ENCODE peak calls at places on chromosome 20, in four cellular contexts. B, W, Q and V are unnamed samples.
A peak's percentile ranks its signal among the peaks of the same experiment; 100 is the strongest.

GRCh38 chr20:15342987-15343639 is 1005.7 kb upstream of the FLRT3 start:
- DNase-seq in B (no peak), W (no peak), Q (peak; percentile 1), V (no peak)

GRCh38 chr20:47487175-47487917 is 14.3 kb upstream of the NCOA3 start:
- DNase-seq in B (no peak), W (no peak), Q (peak; percentile 34), V (no peak)

GRCh38 chr20:37392441-37393195 is 46.7 kb downstream of the SRC start:
- DNase-seq in B (peak; percentile 69), W (no peak), Q (no peak), V (no peak)

GRCh38 chr20:32510601-32511357 is 74.4 kb downstream of the NOL4L start:
- DNase-seq in B (no peak), W (no peak), Q (no peak), V (no peak)

GRCh38 chr20:43691928-43692524 is 25.1 kb downstream of the MYBL2 start:
- DNase-seq in B (no peak), W (no peak), Q (peak; percentile 12), V (no peak)

GRCh38 chr20:18738055-18738454 is 75.5 kb upstream of the SCP2D1 start:
- DNase-seq in B (no peak), W (no peak), Q (no peak), V (no peak)

GRCh38 chr20:2740702-2741101 is 48.1 kb downstream of the EBF4 start:
- DNase-seq in B (no peak), W (no peak), Q (no peak), V (no peak)

GRCh38 chr20:32164984-32165735 is 42.4 kb downstream of the PLAGL2 start:
- DNase-seq in B (peak; percentile 59), W (peak; percentile 54), Q (no peak), V (no peak)

GRCh38 chr20:10359621-10360040 is 74.4 kb downstream of the MKKS start:
- DNase-seq in B (no peak), W (no peak), Q (peak; percentile 77), V (no peak)

GRCh38 chr20:24891546-24892393 is 57.3 kb upstream of the CST7 start:
- DNase-seq in B (no peak), W (peak; percentile 51), Q (no peak), V (peak; percentile 66)

GRCh38 chr20:37385659-37386504 is 39.9 kb downstream of the SRC start:
- DNase-seq in B (peak; percentile 66), W (peak; percentile 60), Q (no peak), V (no peak)

GRCh38 chr20:47785900-47786762 is 850 bp upstream of the SULF2 start:
- DNase-seq in B (peak; percentile 83), W (peak; percentile 87), Q (peak; percentile 85), V (peak; percentile 40)

GRCh38 chr20:58993332-58994248 is 12.5 kb downstream of the NELFCD start:
- DNase-seq in B (peak; percentile 67), W (peak; percentile 56), Q (no peak), V (no peak)

GRCh38 chr20:23074052-23074451 is 12.1 kb downstream of the CD93 start:
- DNase-seq in B (no peak), W (no peak), Q (no peak), V (no peak)

GRCh38 chr20:51306521-51307358 is 235.8 kb downstream of the NFATC2 start:
- DNase-seq in B (peak; percentile 76), W (peak; percentile 81), Q (peak; percentile 57), V (no peak)
- H3K4me3 ChIP-seq in B (no peak overlapping the region), W (no peak overlapping the region), Q (no peak overlapping the region), V (no peak overlapping the region)

GRCh38 chr20:8265588-8265987 is 133.5 kb downstream of the PLCB1 start:
- DNase-seq in B (no peak), W (no peak), Q (no peak), V (no peak)

GRCh38 chr20:8254911-8255582 is 123.0 kb downstream of the PLCB1 start:
- DNase-seq in B (no peak), W (no peak), Q (peak; percentile 19), V (no peak)

GRCh38 chr20:8255945-8256632 is 124.0 kb downstream of the PLCB1 start:
- DNase-seq in B (no peak), W (no peak), Q (peak; percentile 8), V (no peak)

GRCh38 chr20:8260837-8261241 is 128.8 kb downstream of the PLCB1 start:
- DNase-seq in B (no peak), W (no peak), Q (no peak), V (no peak)
- TF ChIP-seq CTCF in B (no peak), W (no peak), Q (no peak), V (no peak)

DNA sequence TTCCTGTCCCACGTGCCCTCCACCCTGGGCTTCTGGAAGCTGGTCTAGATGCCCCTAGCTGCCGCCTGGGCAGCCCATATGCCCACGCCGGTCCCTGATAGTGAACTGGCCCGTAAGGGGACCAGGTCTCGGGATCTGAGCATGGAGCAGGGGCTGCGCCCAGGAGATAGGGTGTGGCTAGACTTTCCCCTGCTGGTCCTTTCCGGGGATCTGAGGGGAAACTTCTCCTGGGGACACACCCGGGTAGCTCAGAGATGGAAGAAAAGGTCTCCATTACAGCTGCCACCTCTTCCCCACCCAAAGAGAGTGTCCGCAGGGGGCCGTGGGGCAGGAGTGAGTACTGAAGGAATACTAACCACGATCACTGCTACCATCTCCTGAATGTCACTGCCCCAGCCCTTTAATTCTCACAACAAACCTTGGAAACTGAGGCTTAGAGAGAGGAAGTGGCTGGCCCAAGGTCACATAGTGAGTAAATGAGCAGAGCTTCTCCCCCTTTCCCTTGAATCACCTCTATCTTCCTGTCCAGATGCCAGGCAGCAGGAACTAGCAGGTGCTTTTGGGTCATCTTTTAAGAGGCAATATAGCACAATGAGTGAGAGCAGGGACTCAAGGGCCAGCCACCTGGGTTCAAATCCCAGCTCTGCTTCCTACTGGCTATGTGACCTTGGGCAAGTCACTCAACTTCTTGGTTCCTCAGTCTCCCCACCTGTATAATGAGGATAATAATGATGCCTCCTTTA is 11.8 kb upstream of the CCN5 start:
- DNase-seq in B (no peak), W (no peak), Q (no peak), V (no peak)
- H3K4me3 ChIP-seq in B (peak overlapping the region; percentile 45), W (no peak overlapping the region), Q (no peak overlapping the region), V (no peak overlapping the region)

GRCh38 chr20:653110-653589 is at the start of gene SRXN1:
- DNase-seq in B (peak; percentile 93), W (peak; percentile 94), Q (peak; percentile 95), V (peak; percentile 68)
- TF ChIP-seq CTCF in B (no peak), W (no peak), Q (peak; percentile 26), V (peak; percentile 56)

GRCh38 chr20:63641146-63641791 is 12.0 kb downstream of the STMN3 start:
- DNase-seq in B (no peak), W (no peak), Q (no peak), V (no peak)
- H3K4me3 ChIP-seq in B (peak overlapping the region; percentile 69), W (peak overlapping the region; percentile 50), Q (peak overlapping the region; percentile 21), V (peak overlapping the region; percentile 42)

GRCh38 chr20:38724603-38725457 is 544 bp downstream of the SLC32A1 start:
- DNase-seq in B (no peak), W (no peak), Q (no peak), V (no peak)

GRCh38 chr20:38727602-38728236 is 3.4 kb downstream of the SLC32A1 start:
- DNase-seq in B (no peak), W (no peak), Q (no peak), V (no peak)

GRCh38 chr20:38726849-38727601 is 2.7 kb downstream of the SLC32A1 start:
- DNase-seq in B (no peak), W (no peak), Q (no peak), V (no peak)

GRCh38 chr20:38725458-38725958 is 1.2 kb downstream of the SLC32A1 start:
- DNase-seq in B (no peak), W (no peak), Q (no peak), V (no peak)

DNA sequence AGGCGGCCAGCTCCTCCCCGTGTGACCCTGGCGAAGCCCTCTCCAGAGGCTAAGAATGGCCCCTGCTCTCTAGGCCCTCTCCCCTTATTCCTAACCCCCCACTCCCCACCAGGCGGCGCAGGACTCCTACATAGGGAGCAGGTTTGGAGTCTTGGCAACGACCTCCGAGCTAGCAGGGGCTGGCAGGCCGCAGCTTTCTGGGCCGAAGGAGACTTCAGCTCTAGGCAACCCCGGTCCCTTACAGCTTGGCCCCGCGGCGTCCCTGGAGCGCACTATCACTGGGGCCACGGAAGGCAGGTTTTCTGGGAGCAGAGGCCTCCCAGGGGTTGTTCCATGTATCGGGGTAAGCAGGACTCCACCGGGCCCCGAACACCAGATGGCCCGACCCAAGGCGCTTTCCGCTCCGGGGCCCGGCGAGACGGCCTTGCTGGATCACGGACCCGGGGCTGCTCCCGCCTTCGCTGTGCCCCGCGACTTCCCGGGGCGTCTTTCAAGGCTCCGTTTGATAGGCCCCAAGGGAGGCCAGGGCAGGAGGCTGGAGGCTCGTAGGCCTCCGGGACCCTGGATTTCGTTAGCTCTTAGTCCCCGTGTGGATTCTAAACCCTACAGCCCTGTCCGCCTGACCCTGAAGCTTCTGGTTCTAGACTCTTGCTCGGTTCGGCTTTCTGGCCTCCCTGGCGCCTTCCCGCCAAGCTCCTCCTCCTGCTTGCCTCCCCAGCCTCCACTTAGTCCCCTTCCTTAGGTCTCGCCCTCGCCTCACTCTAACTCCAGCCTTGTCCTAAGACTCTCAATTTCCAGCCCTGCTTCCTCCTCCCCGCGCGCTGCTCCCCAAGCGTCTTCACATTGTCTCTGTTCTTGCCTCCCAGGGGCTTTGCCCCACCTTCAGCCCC is 1.9 kb downstream of the SLC32A1 start:
- DNase-seq in B (no peak), W (no peak), Q (no peak), V (no peak)
- TF ChIP-seq CTCF in B (peak; percentile 29), W (no peak), Q (peak; percentile 20), V (peak; percentile 57)

DNA sequence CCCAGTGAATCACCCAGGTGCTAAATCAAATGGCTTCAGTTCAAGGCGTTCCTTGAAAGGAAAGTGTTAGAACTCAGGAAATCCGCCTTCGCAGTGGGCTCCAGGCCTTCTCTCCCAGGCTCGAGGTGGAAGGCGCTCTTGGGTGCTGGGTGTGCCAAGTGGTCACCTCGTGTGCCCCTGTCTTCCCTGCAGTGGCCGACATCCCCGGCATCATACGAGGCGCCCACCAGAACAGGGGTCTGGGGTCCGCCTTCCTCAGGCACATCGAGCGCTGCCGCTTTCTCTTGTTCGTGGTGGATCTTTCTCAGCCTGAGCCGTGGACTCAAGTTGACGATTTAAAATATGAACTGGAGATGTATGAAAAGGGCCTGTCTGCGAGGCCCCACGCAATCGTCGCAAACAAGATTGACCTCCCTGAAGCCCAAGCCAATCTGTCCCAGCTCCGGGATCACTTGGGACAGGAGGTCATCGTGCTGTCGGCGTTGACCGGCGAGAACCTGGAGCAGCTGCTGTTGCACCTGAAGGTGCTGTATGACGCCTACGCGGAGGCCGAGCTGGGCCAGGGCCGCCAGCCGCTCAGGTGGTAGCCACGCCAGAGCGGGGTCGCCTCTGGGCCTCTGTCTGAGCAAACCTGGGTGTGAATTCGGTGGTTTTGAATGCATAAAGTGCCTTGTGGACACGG is 17.8 kb downstream of the MTG2 start:
- DNase-seq in B (no peak), W (no peak), Q (no peak), V (no peak)
- H3K4me3 ChIP-seq in B (no peak overlapping the region), W (no peak overlapping the region), Q (no peak overlapping the region), V (no peak overlapping the region)